ENCODE peak calls at places on chromosomes 2 and 18, in four cellular contexts. N, K, J and P are unnamed samples.

GRCh38 chr18:75157851-75158250 is 51.1 kb downstream of the PTGR3 start:
- DNase-seq in N (no peak), K (no peak), J (peak), P (no peak)

GRCh38 chr2:44767691-44768090 is 173.8 kb upstream of the SIX3 start:
- DNase-seq in N (no peak), K (peak), J (no peak), P (no peak)

GRCh38 chr2:85549826-85550225 is 10.9 kb downstream of the MAT2A start:
- DNase-seq in N (no peak), K (no peak), J (no peak), P (no peak)

GRCh38 chr2:47173986-47174730 is 19.1 kb upstream of the STPG4 start:
- DNase-seq in N (no peak), K (no peak), J (no peak), P (no peak)

GRCh38 chr2:222360146-222360545 is 61.3 kb upstream of the PAX3 start:
- DNase-seq in N (no peak), K (no peak), J (no peak), P (no peak)

GRCh38 chr2:86194751-86195054 is 559 bp downstream of the IMMT start:
- DNase-seq in N (no peak), K (no peak), J (no peak), P (no peak)

GRCh38 chr2:20062615-20063545 is 11.5 kb upstream of the LAPTM4A start:
- DNase-seq in N (no peak), K (no peak), J (no peak), P (no peak)

GRCh38 chr18:72999971-73000607 is 132.3 kb upstream of the NETO1 start:
- DNase-seq in N (no peak), K (no peak), J (no peak), P (no peak)

GRCh38 chr2:216414772-216415319 is 2.6 kb downstream of the SMARCAL1 start:
- DNase-seq in N (no peak), K (no peak), J (no peak), P (no peak)

GRCh38 chr2:206390181-206390580 is 53.2 kb upstream of the ADAM23 start:
- DNase-seq in N (no peak), K (no peak), J (no peak), P (no peak)

GRCh38 chr2:99085400-99085799 is 56.1 kb upstream of the C2orf15 start:
- DNase-seq in N (peak), K (peak), J (no peak), P (no peak)

GRCh38 chr2:55824554-55825096 is 99.0 kb downstream of the EFEMP1 start:
- DNase-seq in N (no peak), K (no peak), J (no peak), P (no peak)

GRCh38 chr2:157206921-157207320 is 50.6 kb upstream of the GALNT5 start:
- DNase-seq in N (no peak), K (no peak), J (no peak), P (no peak)

GRCh38 chr2:149019768-149020167 is 18.7 kb upstream of the LYPD6B start:
- DNase-seq in N (no peak), K (no peak), J (peak), P (no peak)

GRCh38 chr2:18094277-18094676 is 215.8 kb downstream of the KCNS3 start:
- DNase-seq in N (no peak), K (no peak), J (no peak), P (no peak)

GRCh38 chr2:237440819-237441281 is 26.9 kb upstream of the COL6A3 start:
- DNase-seq in N (no peak), K (no peak), J (no peak), P (no peak)

GRCh38 chr2:237209046-237209375 is 123.3 kb downstream of the COPS8 start:
- DNase-seq in N (no peak), K (no peak), J (peak), P (no peak)

GRCh38 chr2:67840460-67841068 is 222.2 kb downstream of the C1D start:
- DNase-seq in N (peak), K (peak), J (no peak), P (peak)
- TF ChIP-seq CTCF in N (peak), K (peak), J (peak), P (peak)

DNA sequence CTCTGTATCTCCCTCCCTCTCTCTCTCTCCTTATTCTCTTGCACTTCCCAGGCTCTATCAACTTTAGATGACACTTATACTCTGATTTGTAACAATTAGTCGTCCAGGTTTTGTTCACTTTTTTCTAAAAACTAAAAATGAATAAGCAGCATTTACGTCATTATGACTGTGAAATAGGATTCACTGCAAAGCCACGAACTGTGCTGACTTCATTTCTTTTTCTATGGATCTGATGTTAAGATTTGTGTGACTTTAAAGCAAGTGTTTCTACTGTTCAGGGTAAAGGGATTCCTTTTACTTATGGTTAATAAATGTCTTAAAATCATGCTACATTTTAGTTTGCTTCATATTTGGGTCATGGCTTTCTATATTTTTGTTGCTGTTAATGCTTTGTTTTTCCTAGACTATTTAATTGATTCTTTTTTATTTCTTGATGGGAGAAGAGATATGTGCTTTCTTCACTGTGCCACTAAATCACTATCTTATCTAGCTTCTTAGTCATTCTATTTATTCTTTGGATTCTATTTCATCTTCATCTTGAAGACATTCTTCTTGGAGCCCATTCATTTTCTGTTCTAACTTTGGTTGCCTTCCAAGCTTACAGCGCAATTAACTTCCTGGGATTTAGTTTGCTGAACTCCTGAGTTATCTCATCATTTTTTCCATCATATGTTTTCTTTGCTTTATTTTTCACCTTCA is 480.5 kb upstream of the TRIB2 start:
- DNase-seq in N (no peak), K (no peak), J (no peak), P (no peak)
- TF ChIP-seq CTCF in N (no peak), K (no peak), J (no peak), P (no peak)

GRCh38 chr2:234564719-234565118 is 67.8 kb upstream of the ARL4C start:
- DNase-seq in N (no peak), K (no peak), J (no peak), P (no peak)
- TF ChIP-seq CTCF in N (peak), K (peak), J (no peak), P (no peak)

GRCh38 chr2:189179607-189179979 is at the start of gene COL5A2:
- DNase-seq in N (peak), K (peak), J (peak), P (no peak)

GRCh38 chr2:189178726-189179606 is 595 bp downstream of the COL5A2 start:
- DNase-seq in N (no peak), K (peak), J (no peak), P (no peak)

GRCh38 chr2:189175869-189176431 is 3.6 kb downstream of the COL5A2 start:
- DNase-seq in N (no peak), K (no peak), J (no peak), P (no peak)

GRCh38 chr2:189177441-189177840 is 2.1 kb downstream of the COL5A2 start:
- DNase-seq in N (no peak), K (no peak), J (no peak), P (no peak)

GRCh38 chr2:189178007-189178406 is 1.6 kb downstream of the COL5A2 start:
- DNase-seq in N (no peak), K (no peak), J (no peak), P (no peak)
- TF ChIP-seq CTCF in N (no peak), K (peak), J (peak), P (no peak)

DNA sequence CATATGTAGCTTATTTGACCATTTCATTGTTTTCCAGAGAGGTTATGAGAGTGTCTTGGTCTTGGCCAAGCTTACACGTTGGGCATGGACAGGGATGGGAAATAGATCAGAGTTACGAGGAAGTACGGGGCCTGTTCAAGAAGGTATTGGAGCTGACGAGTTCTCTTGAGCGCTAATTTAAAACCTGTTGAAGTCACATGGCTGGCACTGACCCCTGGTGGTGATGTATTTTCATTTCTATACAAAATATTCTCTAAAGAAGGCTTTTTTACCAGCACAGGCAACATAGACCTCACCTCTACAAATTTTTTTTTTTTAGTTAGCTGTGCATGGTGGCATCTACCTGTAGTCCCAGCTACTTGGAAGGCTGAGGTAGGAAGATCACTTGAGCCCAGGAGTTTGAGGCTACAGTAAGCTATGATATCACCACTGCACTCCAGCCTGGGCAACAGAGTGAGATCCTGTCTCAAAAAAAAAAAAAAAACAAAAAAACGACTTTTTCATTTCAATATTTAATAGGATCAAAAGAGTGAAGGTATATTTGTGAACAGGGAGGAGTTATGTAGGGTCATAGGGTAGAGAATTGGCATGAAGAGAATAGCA is 19.6 kb downstream of the UGP2 start:
- DNase-seq in N (peak), K (peak), J (peak), P (no peak)
- TF ChIP-seq CTCF in N (peak), K (peak), J (peak), P (peak)

GRCh38 chr18:11516988-11517630 is 92.3 kb upstream of the SLC35G4 start:
- DNase-seq in N (no peak), K (no peak), J (peak), P (no peak)

GRCh38 chr18:11511434-11512095 is 97.8 kb upstream of the SLC35G4 start:
- DNase-seq in N (no peak), K (no peak), J (no peak), P (no peak)

GRCh38 chr18:11506871-11507270 is 102.5 kb upstream of the SLC35G4 start:
- DNase-seq in N (no peak), K (no peak), J (no peak), P (no peak)

GRCh38 chr18:11514267-11514666 is 95.1 kb upstream of the SLC35G4 start:
- DNase-seq in N (no peak), K (no peak), J (no peak), P (no peak)

GRCh38 chr18:11512096-11513030 is 97.0 kb upstream of the SLC35G4 start:
- DNase-seq in N (no peak), K (peak), J (no peak), P (no peak)
- TF ChIP-seq CTCF in N (no peak), K (peak), J (peak), P (peak)

GRCh38 chr2:38751847-38752410 is 768 bp upstream of the SRSF7 start:
- DNase-seq in N (no peak), K (peak), J (no peak), P (no peak)

GRCh38 chr2:38750793-38751042 is 443 bp downstream of the SRSF7 start:
- DNase-seq in N (peak), K (peak), J (no peak), P (no peak)

GRCh38 chr2:38748857-38749804 is 2.0 kb downstream of the SRSF7 start:
- DNase-seq in N (no peak), K (no peak), J (no peak), P (no peak)

GRCh38 chr2:38750011-38750792 is 959 bp downstream of the SRSF7 start:
- DNase-seq in N (peak), K (peak), J (no peak), P (no peak)

GRCh38 chr2:38751043-38751846 is at the start of gene SRSF7:
- DNase-seq in N (peak), K (peak), J (peak), P (peak)
- TF ChIP-seq CTCF in N (peak), K (no peak), J (no peak), P (no peak)

GRCh38 chr2:232398293-232399034 is 8.2 kb upstream of the ALPG start:
- DNase-seq in N (no peak), K (no peak), J (no peak), P (no peak)

GRCh38 chr2:232402518-232402917 is 4.1 kb upstream of the ALPG start:
- DNase-seq in N (no peak), K (no peak), J (no peak), P (no peak)

GRCh38 chr2:232405943-232406510 is 617 bp upstream of the ALPG start:
- DNase-seq in N (no peak), K (no peak), J (no peak), P (no peak)

GRCh38 chr2:232396683-232397082 is 10.0 kb upstream of the ALPG start:
- DNase-seq in N (no peak), K (no peak), J (no peak), P (no peak)

DNA sequence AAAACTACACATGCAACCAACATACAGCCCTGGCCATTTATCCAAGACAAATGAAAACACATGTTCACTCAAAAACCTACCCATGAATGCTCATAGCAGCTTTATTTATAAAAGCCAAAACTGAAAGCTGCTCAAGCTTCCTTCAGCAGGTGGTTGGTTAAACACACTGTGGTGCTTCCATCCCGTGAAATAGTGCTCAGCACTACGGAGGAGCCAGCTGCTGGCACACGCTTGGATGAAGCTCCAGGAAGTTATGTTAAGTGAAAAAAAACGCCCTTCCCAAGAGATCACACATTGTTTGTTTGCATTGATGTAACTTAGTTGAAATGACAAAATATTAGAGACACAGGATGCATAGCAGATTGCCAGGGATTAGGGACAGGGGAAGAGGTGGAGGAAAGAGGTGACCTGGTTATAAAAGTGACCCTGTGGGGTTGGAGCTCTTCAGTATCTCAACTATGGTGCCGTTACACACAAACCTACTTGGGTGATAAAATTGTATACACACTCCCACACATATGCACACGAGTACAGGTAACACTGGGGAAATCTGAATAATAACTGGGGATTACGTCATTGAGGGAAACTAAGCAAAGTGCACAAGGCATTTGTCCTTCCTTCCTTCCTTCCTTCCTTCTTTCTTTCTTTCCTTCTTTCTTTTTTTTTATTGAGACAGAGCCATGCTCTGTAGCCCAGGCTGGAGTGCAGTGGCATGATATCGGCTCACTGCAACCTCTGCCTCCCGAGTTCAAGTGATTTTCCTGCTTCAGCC is 6.2 kb upstream of the ALPG start:
- DNase-seq in N (no peak), K (no peak), J (no peak), P (no peak)
- TF ChIP-seq CTCF in N (no peak), K (no peak), J (no peak), P (no peak)

GRCh38 chr18:4068552-4069158 is 386.5 kb downstream of the DLGAP1 start:
- DNase-seq in N (peak), K (peak), J (no peak), P (no peak)
- TF ChIP-seq CTCF in N (peak), K (peak), J (peak), P (peak)

GRCh38 chr2:36318547-36318946 is 37.0 kb upstream of the CRIM1 start:
- DNase-seq in N (no peak), K (no peak), J (no peak), P (no peak)
- TF ChIP-seq CTCF in N (no peak), K (no peak), J (no peak), P (no peak)